ENCODE peak calls at places on chromosomes 6 and 20, in ten cellular contexts. B, G, N, I, U, E, Z, K, T and W are unnamed samples.

GRCh38 chr6:1190361-1190760 is 121.5 kb upstream of the FOXQ1 start:
- DNase-seq in B (peak; percentile 95), G (no peak), N (no peak), I (no peak), U (peak; percentile 94), E (no peak), Z (no peak), K (no peak), T (peak; percentile 22), W (peak; percentile 74)

GRCh38 chr20:53839423-53840176 is 230.8 kb downstream of the BCAS1 start:
- DNase-seq in B (no peak), G (peak; percentile 65), N (no peak), I (peak; percentile 39), U (no peak), E (no peak), Z (no peak), K (no peak), T (no peak), W (no peak)

GRCh38 chr6:111841822-111842221 is 31.4 kb downstream of the FYN start:
- DNase-seq in B (peak; percentile 47), G (no peak), N (no peak), I (no peak), U (no peak), E (no peak), Z (no peak), K (no peak), T (no peak), W (no peak)

GRCh38 chr20:58783515-58783914 is 67.2 kb downstream of the GNAS-AS1 start:
- DNase-seq in B (no peak), G (no peak), N (no peak), I (no peak), U (no peak), E (no peak), Z (no peak), K (no peak), T (no peak), W (no peak)

GRCh38 chr6:117481278-117481925 is 1.1 kb upstream of the DCBLD1 start:
- DNase-seq in B (no peak), G (peak; percentile 43), N (no peak), I (peak; percentile 22), U (no peak), E (no peak), Z (no peak), K (no peak), T (peak; percentile 27), W (no peak)

GRCh38 chr6:168221000-168221399 is 98.6 kb downstream of the DACT2 start:
- DNase-seq in B (no peak), G (no peak), N (no peak), I (no peak), U (no peak), E (no peak), Z (no peak), K (no peak), T (no peak), W (no peak)

GRCh38 chr6:129646617-129647016 is 63.4 kb downstream of the ARHGAP18 start:
- DNase-seq in B (peak; percentile 36), G (no peak), N (no peak), I (no peak), U (no peak), E (no peak), Z (no peak), K (no peak), T (no peak), W (no peak)

GRCh38 chr6:87730310-87730709 is 28.3 kb upstream of the AKIRIN2 start:
- DNase-seq in B (peak; percentile 35), G (no peak), N (no peak), I (no peak), U (no peak), E (no peak), Z (no peak), K (no peak), T (peak; percentile 15), W (no peak)

GRCh38 chr20:34172926-34173325 is 60.9 kb upstream of the EIF2S2 start:
- DNase-seq in B (no peak), G (no peak), N (no peak), I (no peak), U (no peak), E (no peak), Z (no peak), K (no peak), T (no peak), W (no peak)

GRCh38 chr20:31923388-31924271 is 28.2 kb downstream of the PDRG1 start:
- DNase-seq in B (no peak), G (peak; percentile 19), N (no peak), I (peak; percentile 76), U (peak; percentile 35), E (no peak), Z (no peak), K (no peak), T (no peak), W (no peak)

GRCh38 chr6:135224037-135224647 is 43.0 kb downstream of the MYB start:
- DNase-seq in B (no peak), G (no peak), N (no peak), I (no peak), U (no peak), E (no peak), Z (no peak), K (no peak), T (peak; percentile 2), W (no peak)

GRCh38 chr6:51292659-51293058 is 474.0 kb downstream of the TFAP2B start:
- DNase-seq in B (peak; percentile 54), G (no peak), N (no peak), I (no peak), U (peak; percentile 25), E (no peak), Z (no peak), K (no peak), T (no peak), W (no peak)

GRCh38 chr6:72084992-72085569 is 198.7 kb downstream of the RIMS1 start:
- DNase-seq in B (peak; percentile 34), G (no peak), N (no peak), I (peak; percentile 4), U (no peak), E (peak; percentile 14), Z (no peak), K (no peak), T (peak; percentile 57), W (no peak)

GRCh38 chr20:37228111-37228510 is 33.5 kb downstream of the GHRH start:
- DNase-seq in B (peak; percentile 66), G (no peak), N (no peak), I (no peak), U (peak; percentile 58), E (no peak), Z (no peak), K (no peak), T (no peak), W (no peak)

GRCh38 chr20:33983371-33983770 is 10.3 kb upstream of the RALY start:
- DNase-seq in B (no peak), G (no peak), N (no peak), I (no peak), U (no peak), E (no peak), Z (no peak), K (no peak), T (no peak), W (no peak)

GRCh38 chr6:85126448-85127178 is 323.3 kb upstream of the NT5E start:
- DNase-seq in B (peak; percentile 69), G (peak; percentile 8), N (no peak), I (peak; percentile 51), U (peak; percentile 75), E (no peak), Z (peak; percentile 47), K (no peak), T (peak; percentile 70), W (no peak)

GRCh38 chr6:162068340-162068739 is 659.2 kb downstream of the PRKN start:
- DNase-seq in B (no peak), G (no peak), N (no peak), I (no peak), U (no peak), E (no peak), Z (no peak), K (no peak), T (no peak), W (no peak)

GRCh38 chr6:118705799-118706481 is 54.5 kb upstream of the CEP85L start:
- DNase-seq in B (peak; percentile 82), G (peak; percentile 36), N (no peak), I (peak; percentile 44), U (peak; percentile 60), E (no peak), Z (no peak), K (no peak), T (no peak), W (no peak)